ENCODE peak calls at places on chromosomes 13 and 19, in ten cellular contexts. D, A, N, R, W, T, V, C, B and S are unnamed samples.

GRCh38 chr13:80084086-80084676 is 256.7 kb downstream of the SPRY2 start:
- DNase-seq in V (no peak), W (peak), A (no peak), D (peak), B (no peak), N (no peak), T (no peak), R (peak), C (no peak), S (no peak)

GRCh38 chr19:53642381-53643099 is 10.7 kb downstream of the DPRX start:
- DNase-seq in V (no peak), R (no peak), N (no peak), T (no peak), W (no peak), D (no peak), C (no peak), B (no peak), A (no peak), S (no peak)

GRCh38 chr19:34661357-34661756 is 15.6 kb downstream of the SCGB2B2 start:
- DNase-seq in B (no peak), R (no peak), C (no peak), D (no peak), A (no peak), N (no peak), T (no peak), V (no peak), W (no peak), S (no peak)

GRCh38 chr13:103996733-103997132 is 930.5 kb upstream of the SLC10A2 start:
- DNase-seq in V (no peak), W (no peak), C (no peak), B (no peak), D (no peak), T (no peak), R (no peak), N (no peak), A (no peak), S (no peak)

GRCh38 chr13:52711277-52711676 is 28.3 kb downstream of the CNMD start:
- DNase-seq in N (no peak), W (no peak), T (no peak), B (no peak), A (no peak), D (no peak), C (no peak), V (no peak), R (no peak), S (no peak)

GRCh38 chr19:30754162-30754561 is 382.0 kb downstream of the ZNF536 start:
- DNase-seq in N (no peak), B (no peak), V (no peak), D (no peak), W (no peak), T (no peak), A (no peak), R (no peak), C (no peak), S (no peak)

GRCh38 chr13:80988752-80989151 is 647.8 kb upstream of the SPRY2 start:
- DNase-seq in C (no peak), R (peak), T (no peak), N (no peak), V (no peak), D (no peak), A (no peak), W (no peak), B (no peak), S (no peak)

GRCh38 chr13:107650081-107650701 is 565.1 kb downstream of the LIG4 start:
- DNase-seq in W (peak), T (peak), R (peak), C (peak), V (peak), N (no peak), A (peak), D (peak), B (peak), S (no peak)

GRCh38 chr13:113023217-113023597 is 54.2 kb downstream of the MCF2L start:
- DNase-seq in N (no peak), W (no peak), R (no peak), C (peak), V (no peak), A (no peak), D (no peak), B (no peak), T (peak), S (no peak)

GRCh38 chr13:100550433-100550832 is 38.2 kb downstream of the GGACT start:
- DNase-seq in B (no peak), A (no peak), N (no peak), T (no peak), D (no peak), V (peak), C (peak), W (no peak), R (peak), S (no peak)

GRCh38 chr13:46687810-46688209 is 109.2 kb downstream of the ESD start:
- DNase-seq in B (peak), N (no peak), A (no peak), R (no peak), W (peak), C (no peak), V (no peak), D (peak), T (no peak), S (no peak)